ENCODE peak calls at places on chromosomes 3 and 15, in eight cellular contexts. One of them, this sample, is unnamed.

GRCh38 chr15:52143862-52144261 is 31.3 kb upstream of the BCL2L10 start:
- DNase-seq in posterior vena cava: no peak
- DNase-seq in stimulated activated CD4-positive, alpha-beta T cell treated with anti-CD3 and anti-CD28 coated beads, Interleukin-1b, Interleukin-23, amount 100 ng/mL, for 1 hour: no peak
- DNase-seq in anterior cingulate cortex: no peak
- DNase-seq in activated CD4-positive, alpha-beta T cell treated with anti-CD3 and anti-CD28 coated beads, Interleukin-2, amount 50 U/mL, for 24 hours: no peak
- DNase-seq in OCI-LY7: no peak
- DNase-seq in stimulated activated CD8-positive, alpha-beta memory T cell treated with anti-CD3 and anti-CD28 coated beads, Interleukin-2, amount 100 ng/mL, for 48 hours: no peak
- DNase-seq in NCI-H1417: no peak
- DNase-seq in this sample: no peak

GRCh38 chr15:65789105-65789504 is 3.0 kb downstream of the DENND4A start:
- DNase-seq in posterior vena cava: no peak
- DNase-seq in stimulated activated CD4-positive, alpha-beta T cell treated with anti-CD3 and anti-CD28 coated beads, Interleukin-1b, Interleukin-23, amount 100 ng/mL, for 1 hour: no peak
- DNase-seq in anterior cingulate cortex: no peak
- DNase-seq in activated CD4-positive, alpha-beta T cell treated with anti-CD3 and anti-CD28 coated beads, Interleukin-2, amount 50 U/mL, for 24 hours: no peak
- DNase-seq in OCI-LY7: no peak
- DNase-seq in stimulated activated CD8-positive, alpha-beta memory T cell treated with anti-CD3 and anti-CD28 coated beads, Interleukin-2, amount 100 ng/mL, for 48 hours: no peak
- DNase-seq in NCI-H1417: no peak
- DNase-seq in this sample: no peak

GRCh38 chr3:197327701-197328100 is 29.3 kb upstream of the DLG1 start:
- DNase-seq in posterior vena cava: no peak
- DNase-seq in stimulated activated CD4-positive, alpha-beta T cell treated with anti-CD3 and anti-CD28 coated beads, Interleukin-1b, Interleukin-23, amount 100 ng/mL, for 1 hour: no peak
- DNase-seq in anterior cingulate cortex: peak
- DNase-seq in activated CD4-positive, alpha-beta T cell treated with anti-CD3 and anti-CD28 coated beads, Interleukin-2, amount 50 U/mL, for 24 hours: no peak
- DNase-seq in OCI-LY7: no peak
- DNase-seq in stimulated activated CD8-positive, alpha-beta memory T cell treated with anti-CD3 and anti-CD28 coated beads, Interleukin-2, amount 100 ng/mL, for 48 hours: no peak
- DNase-seq in NCI-H1417: no peak
- DNase-seq in this sample: no peak

GRCh38 chr3:13110678-13111116 is 37.5 kb upstream of the IQSEC1 start:
- DNase-seq in posterior vena cava: peak
- DNase-seq in stimulated activated CD4-positive, alpha-beta T cell treated with anti-CD3 and anti-CD28 coated beads, Interleukin-1b, Interleukin-23, amount 100 ng/mL, for 1 hour: no peak
- DNase-seq in anterior cingulate cortex: no peak
- DNase-seq in activated CD4-positive, alpha-beta T cell treated with anti-CD3 and anti-CD28 coated beads, Interleukin-2, amount 50 U/mL, for 24 hours: no peak
- DNase-seq in OCI-LY7: peak
- DNase-seq in stimulated activated CD8-positive, alpha-beta memory T cell treated with anti-CD3 and anti-CD28 coated beads, Interleukin-2, amount 100 ng/mL, for 48 hours: no peak
- DNase-seq in NCI-H1417: no peak
- DNase-seq in this sample: no peak

GRCh38 chr3:169929830-169930519 is 18.6 kb downstream of the SAMD7 start:
- DNase-seq in posterior vena cava: no peak
- DNase-seq in stimulated activated CD4-positive, alpha-beta T cell treated with anti-CD3 and anti-CD28 coated beads, Interleukin-1b, Interleukin-23, amount 100 ng/mL, for 1 hour: no peak
- DNase-seq in anterior cingulate cortex: no peak
- DNase-seq in activated CD4-positive, alpha-beta T cell treated with anti-CD3 and anti-CD28 coated beads, Interleukin-2, amount 50 U/mL, for 24 hours: no peak
- DNase-seq in OCI-LY7: peak
- DNase-seq in stimulated activated CD8-positive, alpha-beta memory T cell treated with anti-CD3 and anti-CD28 coated beads, Interleukin-2, amount 100 ng/mL, for 48 hours: no peak
- DNase-seq in NCI-H1417: no peak
- DNase-seq in this sample: no peak

GRCh38 chr3:114758828-114759709 is 388.0 kb downstream of the ZBTB20 start:
- DNase-seq in posterior vena cava: no peak
- DNase-seq in stimulated activated CD4-positive, alpha-beta T cell treated with anti-CD3 and anti-CD28 coated beads, Interleukin-1b, Interleukin-23, amount 100 ng/mL, for 1 hour: no peak
- DNase-seq in anterior cingulate cortex: no peak
- DNase-seq in activated CD4-positive, alpha-beta T cell treated with anti-CD3 and anti-CD28 coated beads, Interleukin-2, amount 50 U/mL, for 24 hours: no peak
- DNase-seq in OCI-LY7: no peak
- DNase-seq in stimulated activated CD8-positive, alpha-beta memory T cell treated with anti-CD3 and anti-CD28 coated beads, Interleukin-2, amount 100 ng/mL, for 48 hours: no peak
- DNase-seq in NCI-H1417: no peak
- DNase-seq in this sample: no peak

GRCh38 chr3:13008114-13008995 is 64.9 kb downstream of the IQSEC1 start:
- DNase-seq in posterior vena cava: peak
- DNase-seq in stimulated activated CD4-positive, alpha-beta T cell treated with anti-CD3 and anti-CD28 coated beads, Interleukin-1b, Interleukin-23, amount 100 ng/mL, for 1 hour: no peak
- DNase-seq in anterior cingulate cortex: no peak
- DNase-seq in activated CD4-positive, alpha-beta T cell treated with anti-CD3 and anti-CD28 coated beads, Interleukin-2, amount 50 U/mL, for 24 hours: no peak
- DNase-seq in OCI-LY7: no peak
- DNase-seq in stimulated activated CD8-positive, alpha-beta memory T cell treated with anti-CD3 and anti-CD28 coated beads, Interleukin-2, amount 100 ng/mL, for 48 hours: no peak
- DNase-seq in NCI-H1417: no peak
- DNase-seq in this sample: no peak

GRCh38 chr15:54101664-54102270 is 123.5 kb downstream of the UNC13C start:
- DNase-seq in posterior vena cava: no peak
- DNase-seq in stimulated activated CD4-positive, alpha-beta T cell treated with anti-CD3 and anti-CD28 coated beads, Interleukin-1b, Interleukin-23, amount 100 ng/mL, for 1 hour: no peak
- DNase-seq in anterior cingulate cortex: no peak
- DNase-seq in activated CD4-positive, alpha-beta T cell treated with anti-CD3 and anti-CD28 coated beads, Interleukin-2, amount 50 U/mL, for 24 hours: no peak
- DNase-seq in OCI-LY7: no peak
- DNase-seq in stimulated activated CD8-positive, alpha-beta memory T cell treated with anti-CD3 and anti-CD28 coated beads, Interleukin-2, amount 100 ng/mL, for 48 hours: no peak
- DNase-seq in NCI-H1417: no peak
- DNase-seq in this sample: no peak

GRCh38 chr15:80615783-80616391 is 79.2 kb upstream of the ABHD17C start:
- DNase-seq in posterior vena cava: no peak
- DNase-seq in stimulated activated CD4-positive, alpha-beta T cell treated with anti-CD3 and anti-CD28 coated beads, Interleukin-1b, Interleukin-23, amount 100 ng/mL, for 1 hour: no peak
- DNase-seq in anterior cingulate cortex: no peak
- DNase-seq in activated CD4-positive, alpha-beta T cell treated with anti-CD3 and anti-CD28 coated beads, Interleukin-2, amount 50 U/mL, for 24 hours: no peak
- DNase-seq in OCI-LY7: no peak
- DNase-seq in stimulated activated CD8-positive, alpha-beta memory T cell treated with anti-CD3 and anti-CD28 coated beads, Interleukin-2, amount 100 ng/mL, for 48 hours: no peak
- DNase-seq in NCI-H1417: peak
- DNase-seq in this sample: no peak

GRCh38 chr3:143168518-143169192 is 49.1 kb downstream of the CHST2 start:
- DNase-seq in posterior vena cava: no peak
- DNase-seq in stimulated activated CD4-positive, alpha-beta T cell treated with anti-CD3 and anti-CD28 coated beads, Interleukin-1b, Interleukin-23, amount 100 ng/mL, for 1 hour: no peak
- DNase-seq in anterior cingulate cortex: no peak
- DNase-seq in activated CD4-positive, alpha-beta T cell treated with anti-CD3 and anti-CD28 coated beads, Interleukin-2, amount 50 U/mL, for 24 hours: no peak
- DNase-seq in OCI-LY7: no peak
- DNase-seq in stimulated activated CD8-positive, alpha-beta memory T cell treated with anti-CD3 and anti-CD28 coated beads, Interleukin-2, amount 100 ng/mL, for 48 hours: no peak
- DNase-seq in NCI-H1417: no peak
- DNase-seq in this sample: no peak